ENCODE peak calls at places on chromosomes 11 and 22, in four cellular contexts. E, F, Z and R are unnamed samples.

GRCh38 chr11:837189-837989 is 4.6 kb downstream of the CD151 start:
- DNase-seq in E (no peak), F (no peak), Z (no peak), R (no peak)

GRCh38 chr11:61495801-61496601 is 12.5 kb upstream of the LRRC10B start:
- DNase-seq in E (peak), F (no peak), Z (no peak), R (no peak)

GRCh38 chr11:116172156-116172555 is 600.6 kb downstream of the BUD13 start:
- DNase-seq in E (no peak), F (no peak), Z (no peak), R (no peak)

GRCh38 chr22:20805972-20806471 is 32.1 kb downstream of the SERPIND1 start:
- DNase-seq in E (no peak), F (no peak), Z (no peak), R (no peak)

GRCh38 chr11:114179234-114179941 is 116.8 kb upstream of the NNMT start:
- DNase-seq in E (peak), F (no peak), Z (no peak), R (no peak)

GRCh38 chr22:31075961-31076360 is 5.2 kb upstream of the SMTN start:
- DNase-seq in E (no peak), F (no peak), Z (no peak), R (no peak)

GRCh38 chr22:27327497-27327896 is 474.1 kb downstream of the MN1 start:
- DNase-seq in E (no peak), F (no peak), Z (no peak), R (no peak)

GRCh38 chr11:100576044-100577021 is 110.8 kb upstream of the ARHGAP42 start:
- DNase-seq in E (peak), F (no peak), Z (peak), R (peak)

GRCh38 chr22:44449683-44450425 is 48.2 kb downstream of the RTL6 start:
- DNase-seq in E (no peak), F (no peak), Z (no peak), R (no peak)

GRCh38 chr11:67504023-67504949 is 877 bp downstream of the PITPNM1 start:
- DNase-seq in E (peak), F (peak), Z (no peak), R (peak)

GRCh38 chr22:40036591-40037225 is 42.0 kb downstream of the FAM83F start:
- DNase-seq in E (peak), F (peak), Z (peak), R (peak)

GRCh38 chr11:75301602-75302345 is 49.7 kb downstream of the ARRB1 start:
- DNase-seq in E (peak), F (no peak), Z (no peak), R (no peak)

GRCh38 chr22:23501708-23502107 is 78.4 kb downstream of the IGLL1 start:
- DNase-seq in E (no peak), F (no peak), Z (no peak), R (no peak)

GRCh38 chr22:29947410-29948387 is 64.7 kb downstream of the MTMR3 start:
- DNase-seq in E (no peak), F (no peak), Z (no peak), R (no peak)

GRCh38 chr11:2771758-2772466 is 72.1 kb upstream of the KCNQ1OT1 start:
- DNase-seq in E (peak), F (no peak), Z (no peak), R (peak)